ENCODE peak calls at places on chromosome 7, in eight cellular contexts. One of them, this sample, is unnamed.

GRCh38 chr7:36355490-36355889 is 34.2 kb upstream of the ANLN start:
- DNase-seq in activated CD4-positive, alpha-beta T cell treated with anti-CD3 and anti-CD28 coated beads for 24 hours: no peak
- DNase-seq in GM19239: no peak
- DNase-seq in gastrocnemius medialis: no peak
- DNase-seq in thyroid gland: no peak
- DNase-seq in iPS-NIHi11: no peak
- DNase-seq in body of pancreas: no peak
- DNase-seq in midbrain: no peak
- DNase-seq in this sample: peak

GRCh38 chr7:139232893-139233292 is 1.9 kb downstream of the UBN2 start:
- DNase-seq in iPS-NIHi11: no peak
- DNase-seq in body of pancreas: no peak
- DNase-seq in midbrain: no peak
- DNase-seq in activated CD4-positive, alpha-beta T cell treated with anti-CD3 and anti-CD28 coated beads for 24 hours: no peak
- DNase-seq in gastrocnemius medialis: no peak
- DNase-seq in thyroid gland: no peak
- DNase-seq in GM19239: no peak
- DNase-seq in this sample: no peak

GRCh38 chr7:156493942-156494341 is 146.6 kb upstream of the RNF32 start:
- DNase-seq in thyroid gland: no peak
- DNase-seq in iPS-NIHi11: no peak
- DNase-seq in body of pancreas: no peak
- DNase-seq in GM19239: no peak
- DNase-seq in activated CD4-positive, alpha-beta T cell treated with anti-CD3 and anti-CD28 coated beads for 24 hours: no peak
- DNase-seq in gastrocnemius medialis: no peak
- DNase-seq in midbrain: no peak
- DNase-seq in this sample: no peak

GRCh38 chr7:55423277-55423711 is 58.2 kb downstream of the LANCL2 start:
- DNase-seq in GM19239: no peak
- DNase-seq in thyroid gland: no peak
- DNase-seq in gastrocnemius medialis: no peak
- DNase-seq in midbrain: no peak
- DNase-seq in iPS-NIHi11: no peak
- DNase-seq in body of pancreas: no peak
- DNase-seq in activated CD4-positive, alpha-beta T cell treated with anti-CD3 and anti-CD28 coated beads for 24 hours: no peak
- DNase-seq in this sample: no peak

GRCh38 chr7:100157334-100158228 is 942 bp downstream of the TRAPPC14 start:
- DNase-seq in activated CD4-positive, alpha-beta T cell treated with anti-CD3 and anti-CD28 coated beads for 24 hours: no peak
- DNase-seq in midbrain: no peak
- DNase-seq in gastrocnemius medialis: no peak
- DNase-seq in GM19239: no peak
- DNase-seq in iPS-NIHi11: peak
- DNase-seq in body of pancreas: peak
- DNase-seq in thyroid gland: peak
- DNase-seq in this sample: peak

GRCh38 chr7:131066635-131067034 is 261.0 kb upstream of the MKLN1 start:
- DNase-seq in GM19239: no peak
- DNase-seq in thyroid gland: no peak
- DNase-seq in gastrocnemius medialis: no peak
- DNase-seq in body of pancreas: no peak
- DNase-seq in midbrain: no peak
- DNase-seq in activated CD4-positive, alpha-beta T cell treated with anti-CD3 and anti-CD28 coated beads for 24 hours: no peak
- DNase-seq in iPS-NIHi11: no peak
- DNase-seq in this sample: no peak

GRCh38 chr7:36036590-36036989 is 116.5 kb upstream of the EEPD1 start:
- DNase-seq in body of pancreas: peak
- DNase-seq in gastrocnemius medialis: no peak
- DNase-seq in thyroid gland: no peak
- DNase-seq in GM19239: no peak
- DNase-seq in activated CD4-positive, alpha-beta T cell treated with anti-CD3 and anti-CD28 coated beads for 24 hours: no peak
- DNase-seq in iPS-NIHi11: no peak
- DNase-seq in midbrain: no peak
- DNase-seq in this sample: no peak

GRCh38 chr7:140596751-140597424 is 43.7 kb downstream of the DENND2A start:
- DNase-seq in body of pancreas: no peak
- DNase-seq in gastrocnemius medialis: no peak
- DNase-seq in thyroid gland: no peak
- DNase-seq in midbrain: no peak
- DNase-seq in activated CD4-positive, alpha-beta T cell treated with anti-CD3 and anti-CD28 coated beads for 24 hours: no peak
- DNase-seq in GM19239: no peak
- DNase-seq in iPS-NIHi11: no peak
- DNase-seq in this sample: no peak

GRCh38 chr7:102830206-102830605 is 81.4 kb downstream of the FAM185A start:
- DNase-seq in activated CD4-positive, alpha-beta T cell treated with anti-CD3 and anti-CD28 coated beads for 24 hours: no peak
- DNase-seq in gastrocnemius medialis: no peak
- DNase-seq in midbrain: no peak
- DNase-seq in GM19239: no peak
- DNase-seq in body of pancreas: no peak
- DNase-seq in iPS-NIHi11: no peak
- DNase-seq in thyroid gland: no peak
- DNase-seq in this sample: no peak

GRCh38 chr7:1798191-1798590 is 128.1 kb downstream of the ELFN1 start:
- DNase-seq in iPS-NIHi11: no peak
- DNase-seq in thyroid gland: no peak
- DNase-seq in midbrain: no peak
- DNase-seq in activated CD4-positive, alpha-beta T cell treated with anti-CD3 and anti-CD28 coated beads for 24 hours: no peak
- DNase-seq in body of pancreas: no peak
- DNase-seq in GM19239: no peak
- DNase-seq in gastrocnemius medialis: no peak
- DNase-seq in this sample: no peak

This sample was measured in G401.